ENCODE peak calls at places on chromosomes 1 and 21, in nine cellular contexts. One of them, this sample, is unnamed.

GRCh38 chr1:31792116-31792515 is 23.7 kb downstream of the SPOCD1 start:
- DNase-seq in non-pigmented ciliary epithelial cell: no peak
- DNase-seq in NCI-H345: no peak
- DNase-seq in A549: no peak
- DNase-seq in NCI-H748 treated with DMSO at 0.1 percent for 48 hours: no peak
- DNase-seq in activated naive CD4-positive, alpha-beta T cell treated with anti-CD3 and anti-CD28 coated beads, Interleukin-2, amount 50 U/mL, for 16 hours: peak
- DNase-seq in activated naive CD8-positive, alpha-beta T cell treated with anti-CD3 and anti-CD28 coated beads, Interleukin-2, amount 10 ng/mL, durations not matched to agents 7 days and 5 days: peak
- DNase-seq in endothelial cell: no peak
- DNase-seq in putamen: no peak
- DNase-seq in this sample: no peak

GRCh38 chr1:22190731-22191130 is 47.8 kb upstream of the WNT4 start:
- DNase-seq in non-pigmented ciliary epithelial cell: no peak
- DNase-seq in NCI-H345: no peak
- DNase-seq in A549: no peak
- DNase-seq in NCI-H748 treated with DMSO at 0.1 percent for 48 hours: no peak
- DNase-seq in activated naive CD4-positive, alpha-beta T cell treated with anti-CD3 and anti-CD28 coated beads, Interleukin-2, amount 50 U/mL, for 16 hours: no peak
- DNase-seq in activated naive CD8-positive, alpha-beta T cell treated with anti-CD3 and anti-CD28 coated beads, Interleukin-2, amount 10 ng/mL, durations not matched to agents 7 days and 5 days: no peak
- DNase-seq in endothelial cell: no peak
- DNase-seq in putamen: no peak
- DNase-seq in this sample: no peak

GRCh38 chr1:162215902-162216301 is 146.4 kb downstream of the NOS1AP start:
- DNase-seq in non-pigmented ciliary epithelial cell: no peak
- DNase-seq in NCI-H345: no peak
- DNase-seq in A549: no peak
- DNase-seq in NCI-H748 treated with DMSO at 0.1 percent for 48 hours: no peak
- DNase-seq in activated naive CD4-positive, alpha-beta T cell treated with anti-CD3 and anti-CD28 coated beads, Interleukin-2, amount 50 U/mL, for 16 hours: no peak
- DNase-seq in activated naive CD8-positive, alpha-beta T cell treated with anti-CD3 and anti-CD28 coated beads, Interleukin-2, amount 10 ng/mL, durations not matched to agents 7 days and 5 days: no peak
- DNase-seq in endothelial cell: no peak
- DNase-seq in putamen: no peak
- DNase-seq in this sample: no peak

GRCh38 chr21:34018185-34018584 is 55.2 kb upstream of the MRPS6 start:
- DNase-seq in non-pigmented ciliary epithelial cell: no peak
- DNase-seq in NCI-H345: no peak
- DNase-seq in A549: no peak
- DNase-seq in NCI-H748 treated with DMSO at 0.1 percent for 48 hours: no peak
- DNase-seq in activated naive CD4-positive, alpha-beta T cell treated with anti-CD3 and anti-CD28 coated beads, Interleukin-2, amount 50 U/mL, for 16 hours: no peak
- DNase-seq in activated naive CD8-positive, alpha-beta T cell treated with anti-CD3 and anti-CD28 coated beads, Interleukin-2, amount 10 ng/mL, durations not matched to agents 7 days and 5 days: no peak
- DNase-seq in endothelial cell: no peak
- DNase-seq in putamen: no peak
- DNase-seq in this sample: no peak

GRCh38 chr21:38544681-38545080 is 46.4 kb upstream of the ERG start:
- DNase-seq in non-pigmented ciliary epithelial cell: no peak
- DNase-seq in NCI-H345: no peak
- DNase-seq in A549: no peak
- DNase-seq in NCI-H748 treated with DMSO at 0.1 percent for 48 hours: no peak
- DNase-seq in activated naive CD4-positive, alpha-beta T cell treated with anti-CD3 and anti-CD28 coated beads, Interleukin-2, amount 50 U/mL, for 16 hours: no peak
- DNase-seq in activated naive CD8-positive, alpha-beta T cell treated with anti-CD3 and anti-CD28 coated beads, Interleukin-2, amount 10 ng/mL, durations not matched to agents 7 days and 5 days: no peak
- DNase-seq in endothelial cell: no peak
- DNase-seq in putamen: no peak
- DNase-seq in this sample: no peak

GRCh38 chr1:187621961-187622360 is 793.2 kb downstream of the PLA2G4A start:
- DNase-seq in non-pigmented ciliary epithelial cell: no peak
- DNase-seq in NCI-H345: no peak
- DNase-seq in A549: no peak
- DNase-seq in NCI-H748 treated with DMSO at 0.1 percent for 48 hours: no peak
- DNase-seq in activated naive CD4-positive, alpha-beta T cell treated with anti-CD3 and anti-CD28 coated beads, Interleukin-2, amount 50 U/mL, for 16 hours: no peak
- DNase-seq in activated naive CD8-positive, alpha-beta T cell treated with anti-CD3 and anti-CD28 coated beads, Interleukin-2, amount 10 ng/mL, durations not matched to agents 7 days and 5 days: no peak
- DNase-seq in endothelial cell: no peak
- DNase-seq in putamen: no peak
- DNase-seq in this sample: no peak

GRCh38 chr1:168091063-168091462 is 45.7 kb downstream of the GPR161 start:
- DNase-seq in non-pigmented ciliary epithelial cell: no peak
- DNase-seq in NCI-H345: no peak
- DNase-seq in A549: no peak
- DNase-seq in NCI-H748 treated with DMSO at 0.1 percent for 48 hours: no peak
- DNase-seq in activated naive CD4-positive, alpha-beta T cell treated with anti-CD3 and anti-CD28 coated beads, Interleukin-2, amount 50 U/mL, for 16 hours: no peak
- DNase-seq in activated naive CD8-positive, alpha-beta T cell treated with anti-CD3 and anti-CD28 coated beads, Interleukin-2, amount 10 ng/mL, durations not matched to agents 7 days and 5 days: no peak
- DNase-seq in endothelial cell: no peak
- DNase-seq in putamen: no peak
- DNase-seq in this sample: no peak

GRCh38 chr1:67618285-67619018 is 66.5 kb upstream of the GADD45A start:
- DNase-seq in non-pigmented ciliary epithelial cell: peak
- DNase-seq in NCI-H345: no peak
- DNase-seq in A549: no peak
- DNase-seq in NCI-H748 treated with DMSO at 0.1 percent for 48 hours: no peak
- DNase-seq in activated naive CD4-positive, alpha-beta T cell treated with anti-CD3 and anti-CD28 coated beads, Interleukin-2, amount 50 U/mL, for 16 hours: no peak
- DNase-seq in activated naive CD8-positive, alpha-beta T cell treated with anti-CD3 and anti-CD28 coated beads, Interleukin-2, amount 10 ng/mL, durations not matched to agents 7 days and 5 days: no peak
- DNase-seq in endothelial cell: no peak
- DNase-seq in putamen: peak
- DNase-seq in this sample: no peak

GRCh38 chr21:15051652-15052554 is 12.9 kb downstream of the NRIP1 start:
- DNase-seq in non-pigmented ciliary epithelial cell: no peak
- DNase-seq in NCI-H345: no peak
- DNase-seq in A549: no peak
- DNase-seq in NCI-H748 treated with DMSO at 0.1 percent for 48 hours: no peak
- DNase-seq in activated naive CD4-positive, alpha-beta T cell treated with anti-CD3 and anti-CD28 coated beads, Interleukin-2, amount 50 U/mL, for 16 hours: no peak
- DNase-seq in activated naive CD8-positive, alpha-beta T cell treated with anti-CD3 and anti-CD28 coated beads, Interleukin-2, amount 10 ng/mL, durations not matched to agents 7 days and 5 days: no peak
- DNase-seq in endothelial cell: no peak
- DNase-seq in putamen: no peak
- DNase-seq in this sample: no peak

GRCh38 chr1:223216482-223217205 is 73.6 kb upstream of the TLR5 start:
- DNase-seq in non-pigmented ciliary epithelial cell: no peak
- DNase-seq in NCI-H345: no peak
- DNase-seq in A549: no peak
- DNase-seq in NCI-H748 treated with DMSO at 0.1 percent for 48 hours: no peak
- DNase-seq in activated naive CD4-positive, alpha-beta T cell treated with anti-CD3 and anti-CD28 coated beads, Interleukin-2, amount 50 U/mL, for 16 hours: no peak
- DNase-seq in activated naive CD8-positive, alpha-beta T cell treated with anti-CD3 and anti-CD28 coated beads, Interleukin-2, amount 10 ng/mL, durations not matched to agents 7 days and 5 days: no peak
- DNase-seq in endothelial cell: no peak
- DNase-seq in putamen: no peak
- DNase-seq in this sample: no peak

GRCh38 chr1:200048244-200048643 is 20.7 kb downstream of the NR5A2 start:
- DNase-seq in non-pigmented ciliary epithelial cell: no peak
- DNase-seq in NCI-H345: no peak
- DNase-seq in A549: no peak
- DNase-seq in NCI-H748 treated with DMSO at 0.1 percent for 48 hours: no peak
- DNase-seq in activated naive CD4-positive, alpha-beta T cell treated with anti-CD3 and anti-CD28 coated beads, Interleukin-2, amount 50 U/mL, for 16 hours: no peak
- DNase-seq in activated naive CD8-positive, alpha-beta T cell treated with anti-CD3 and anti-CD28 coated beads, Interleukin-2, amount 10 ng/mL, durations not matched to agents 7 days and 5 days: no peak
- DNase-seq in endothelial cell: no peak
- DNase-seq in putamen: no peak
- DNase-seq in this sample: no peak

GRCh38 chr1:221439008-221439733 is 302.7 kb downstream of the DUSP10 start:
- DNase-seq in non-pigmented ciliary epithelial cell: peak
- DNase-seq in NCI-H345: no peak
- DNase-seq in A549: peak
- DNase-seq in NCI-H748 treated with DMSO at 0.1 percent for 48 hours: no peak
- DNase-seq in activated naive CD4-positive, alpha-beta T cell treated with anti-CD3 and anti-CD28 coated beads, Interleukin-2, amount 50 U/mL, for 16 hours: peak
- DNase-seq in activated naive CD8-positive, alpha-beta T cell treated with anti-CD3 and anti-CD28 coated beads, Interleukin-2, amount 10 ng/mL, durations not matched to agents 7 days and 5 days: no peak
- DNase-seq in endothelial cell: no peak
- DNase-seq in putamen: no peak
- DNase-seq in this sample: no peak

GRCh38 chr1:111725192-111725591 is 14.0 kb downstream of the INKA2 start:
- DNase-seq in non-pigmented ciliary epithelial cell: no peak
- DNase-seq in NCI-H345: no peak
- DNase-seq in A549: no peak
- DNase-seq in NCI-H748 treated with DMSO at 0.1 percent for 48 hours: no peak
- DNase-seq in activated naive CD4-positive, alpha-beta T cell treated with anti-CD3 and anti-CD28 coated beads, Interleukin-2, amount 50 U/mL, for 16 hours: no peak
- DNase-seq in activated naive CD8-positive, alpha-beta T cell treated with anti-CD3 and anti-CD28 coated beads, Interleukin-2, amount 10 ng/mL, durations not matched to agents 7 days and 5 days: no peak
- DNase-seq in endothelial cell: no peak
- DNase-seq in putamen: no peak
- DNase-seq in this sample: peak

GRCh38 chr1:113605099-113605498 is 154.2 kb downstream of the PHTF1 start:
- DNase-seq in non-pigmented ciliary epithelial cell: no peak
- DNase-seq in NCI-H345: no peak
- DNase-seq in A549: no peak
- DNase-seq in NCI-H748 treated with DMSO at 0.1 percent for 48 hours: no peak
- DNase-seq in activated naive CD4-positive, alpha-beta T cell treated with anti-CD3 and anti-CD28 coated beads, Interleukin-2, amount 50 U/mL, for 16 hours: no peak
- DNase-seq in activated naive CD8-positive, alpha-beta T cell treated with anti-CD3 and anti-CD28 coated beads, Interleukin-2, amount 10 ng/mL, durations not matched to agents 7 days and 5 days: no peak
- DNase-seq in endothelial cell: no peak
- DNase-seq in putamen: no peak
- DNase-seq in this sample: no peak

GRCh38 chr1:909861-910310 is 13.8 kb upstream of the SAMD11 start:
- DNase-seq in non-pigmented ciliary epithelial cell: no peak
- DNase-seq in NCI-H345: no peak
- DNase-seq in A549: no peak
- DNase-seq in NCI-H748 treated with DMSO at 0.1 percent for 48 hours: no peak
- DNase-seq in activated naive CD4-positive, alpha-beta T cell treated with anti-CD3 and anti-CD28 coated beads, Interleukin-2, amount 50 U/mL, for 16 hours: peak
- DNase-seq in activated naive CD8-positive, alpha-beta T cell treated with anti-CD3 and anti-CD28 coated beads, Interleukin-2, amount 10 ng/mL, durations not matched to agents 7 days and 5 days: no peak
- DNase-seq in endothelial cell: peak
- DNase-seq in putamen: no peak
- DNase-seq in this sample: no peak

GRCh38 chr1:181152892-181153633 is 64.6 kb downstream of the IER5 start:
- DNase-seq in non-pigmented ciliary epithelial cell: peak
- DNase-seq in NCI-H345: no peak
- DNase-seq in A549: no peak
- DNase-seq in NCI-H748 treated with DMSO at 0.1 percent for 48 hours: no peak
- DNase-seq in activated naive CD4-positive, alpha-beta T cell treated with anti-CD3 and anti-CD28 coated beads, Interleukin-2, amount 50 U/mL, for 16 hours: no peak
- DNase-seq in activated naive CD8-positive, alpha-beta T cell treated with anti-CD3 and anti-CD28 coated beads, Interleukin-2, amount 10 ng/mL, durations not matched to agents 7 days and 5 days: no peak
- DNase-seq in endothelial cell: peak
- DNase-seq in putamen: peak
- DNase-seq in this sample: peak

GRCh38 chr1:232705815-232706575 is 76.1 kb upstream of the SIPA1L2 start:
- DNase-seq in non-pigmented ciliary epithelial cell: no peak
- DNase-seq in NCI-H345: no peak
- DNase-seq in A549: no peak
- DNase-seq in NCI-H748 treated with DMSO at 0.1 percent for 48 hours: no peak
- DNase-seq in activated naive CD4-positive, alpha-beta T cell treated with anti-CD3 and anti-CD28 coated beads, Interleukin-2, amount 50 U/mL, for 16 hours: no peak
- DNase-seq in activated naive CD8-positive, alpha-beta T cell treated with anti-CD3 and anti-CD28 coated beads, Interleukin-2, amount 10 ng/mL, durations not matched to agents 7 days and 5 days: no peak
- DNase-seq in endothelial cell: no peak
- DNase-seq in putamen: no peak
- DNase-seq in this sample: no peak

GRCh38 chr1:181043025-181043880 is 9.5 kb downstream of the MR1 start:
- DNase-seq in non-pigmented ciliary epithelial cell: no peak
- DNase-seq in NCI-H345: peak
- DNase-seq in A549: no peak
- DNase-seq in NCI-H748 treated with DMSO at 0.1 percent for 48 hours: peak
- DNase-seq in activated naive CD4-positive, alpha-beta T cell treated with anti-CD3 and anti-CD28 coated beads, Interleukin-2, amount 50 U/mL, for 16 hours: no peak
- DNase-seq in activated naive CD8-positive, alpha-beta T cell treated with anti-CD3 and anti-CD28 coated beads, Interleukin-2, amount 10 ng/mL, durations not matched to agents 7 days and 5 days: no peak
- DNase-seq in endothelial cell: no peak
- DNase-seq in putamen: no peak
- DNase-seq in this sample: no peak

GRCh38 chr1:224333309-224333926 is 3.4 kb upstream of the NVL start:
- DNase-seq in non-pigmented ciliary epithelial cell: no peak
- DNase-seq in NCI-H345: peak
- DNase-seq in A549: no peak
- DNase-seq in NCI-H748 treated with DMSO at 0.1 percent for 48 hours: peak
- DNase-seq in activated naive CD4-positive, alpha-beta T cell treated with anti-CD3 and anti-CD28 coated beads, Interleukin-2, amount 50 U/mL, for 16 hours: no peak
- DNase-seq in activated naive CD8-positive, alpha-beta T cell treated with anti-CD3 and anti-CD28 coated beads, Interleukin-2, amount 10 ng/mL, durations not matched to agents 7 days and 5 days: no peak
- DNase-seq in endothelial cell: peak
- DNase-seq in putamen: peak
- DNase-seq in this sample: no peak